ENCODE peak calls at places on chromosome 1, in ten cellular contexts. C is WERI-Rb-1, L is colonic mucosa, V is neural crest cell, M is neural progenitor cell, F is kidney, T is psoas muscle, Z is right lobe of liver, G is fibroblast of pulmonary artery, J is BE2C. S is an unnamed sample.

GRCh38 chr1:17118706-17119075 is 560 bp downstream of the PADI2 start:
- DNase-seq in L (no peak), F (no peak), M (peak), G (no peak), T (peak), V (no peak), J (no peak), C (no peak), Z (no peak), S (no peak)

GRCh38 chr1:203592728-203593127 is 33.9 kb upstream of the ATP2B4 start:
- DNase-seq in G (peak), Z (no peak), C (no peak), J (no peak), L (no peak), T (no peak), F (no peak), V (no peak), M (no peak), S (no peak)

GRCh38 chr1:223540485-223541106 is 124.9 kb downstream of the CAPN8 start:
- DNase-seq in M (no peak), L (no peak), Z (no peak), G (no peak), F (no peak), J (no peak), T (no peak), C (no peak), V (no peak), S (no peak)

GRCh38 chr1:59761440-59761839 is 53.3 kb upstream of the HOOK1 start:
- DNase-seq in J (no peak), M (no peak), G (no peak), F (no peak), C (no peak), T (no peak), V (no peak), Z (no peak), L (no peak), S (peak)

GRCh38 chr1:43590389-43590788 is 59.6 kb upstream of the KDM4A start:
- DNase-seq in F (no peak), T (no peak), G (no peak), Z (no peak), J (no peak), C (no peak), V (no peak), M (peak), L (no peak), S (no peak)

GRCh38 chr1:153443486-153443885 is 17.0 kb downstream of the S100A7 start:
- DNase-seq in T (no peak), L (no peak), F (no peak), Z (no peak), G (no peak), C (no peak), J (no peak), M (no peak), V (no peak), S (no peak)

GRCh38 chr1:21926814-21927530 is 10.1 kb downstream of the HSPG2 start:
- DNase-seq in T (peak), C (no peak), G (peak), V (no peak), J (no peak), M (no peak), L (no peak), F (peak), Z (no peak), S (no peak)

GRCh38 chr1:199931666-199932377 is 95.7 kb upstream of the NR5A2 start:
- DNase-seq in L (no peak), M (no peak), V (no peak), J (no peak), F (no peak), C (no peak), Z (no peak), T (no peak), G (no peak), S (no peak)

GRCh38 chr1:106651028-106651752 is 405.3 kb upstream of the PRMT6 start:
- DNase-seq in G (no peak), F (no peak), V (no peak), C (no peak), Z (no peak), M (no peak), T (no peak), J (no peak), L (no peak), S (no peak)

GRCh38 chr1:112956503-112957132 is 622 bp upstream of the SLC16A1 start:
- DNase-seq in T (no peak), C (peak), V (no peak), F (peak), M (peak), G (no peak), Z (peak), L (peak), J (peak), S (peak)

GRCh38 chr1:99264201-99265021 is at the start of gene PLPPR4:
- DNase-seq in L (peak), Z (peak), G (peak), C (peak), J (peak), M (peak), T (peak), V (peak), F (peak), S (peak)

GRCh38 chr1:185046639-185047038 is 1.3 kb downstream of the RNF2 start:
- DNase-seq in C (no peak), M (no peak), J (no peak), T (no peak), G (no peak), V (no peak), Z (no peak), L (no peak), F (no peak), S (no peak)

DNA sequence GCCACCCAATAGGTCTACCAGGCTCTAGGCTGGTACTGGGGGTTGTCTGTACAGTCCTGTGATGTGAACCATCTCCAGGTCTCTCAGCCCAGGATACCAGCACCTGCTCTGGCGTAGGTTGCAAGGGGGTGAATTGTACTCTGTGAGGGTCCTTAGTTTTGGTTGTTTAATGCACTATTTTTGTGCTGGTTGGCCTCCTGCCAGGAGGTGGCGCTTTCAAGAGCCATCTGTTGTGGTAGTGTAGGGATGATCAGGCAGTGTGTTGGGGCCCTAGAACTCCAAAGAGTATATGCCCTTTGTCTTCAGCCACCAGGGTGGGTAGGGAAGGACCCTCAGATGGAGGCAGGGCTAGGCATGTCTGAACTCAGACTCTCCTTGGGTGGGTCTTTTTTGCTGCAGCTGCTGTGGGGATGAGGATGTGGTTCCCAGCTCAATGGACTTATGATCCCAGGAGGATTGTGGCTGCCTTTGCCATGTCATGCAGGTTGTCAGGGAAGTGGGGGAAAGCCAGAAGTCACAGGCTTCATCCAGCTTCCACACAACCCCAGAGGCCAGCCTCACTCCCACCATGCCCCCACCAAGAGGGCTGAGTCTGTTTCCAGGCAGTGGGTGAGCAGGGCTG is 301.8 kb upstream of the CHRM3 start:
- DNase-seq in T (no peak), J (no peak), C (no peak), F (no peak), V (no peak), L (no peak), Z (no peak), M (no peak), G (no peak), S (no peak)
- TF ChIP-seq CTCF in T (no peak), J (peak), C (peak), F (no peak), V (no peak), L (no peak), Z (no peak), M (peak), G (no peak), S (no peak)

GRCh38 chr1:18884419-18884717 is 18.0 kb downstream of the ALDH4A1 start:
- DNase-seq in J (no peak), F (no peak), G (no peak), L (no peak), M (no peak), V (no peak), T (no peak), C (no peak), Z (no peak), S (no peak)
- TF ChIP-seq CTCF in J (no peak), F (no peak), G (no peak), L (peak), M (no peak), V (no peak), T (no peak), C (no peak), Z (no peak), S (no peak)

GRCh38 chr1:159079518-159079917 is 3.0 kb upstream of the AIM2 start:
- DNase-seq in J (no peak), T (no peak), M (no peak), V (no peak), L (no peak), F (no peak), G (no peak), C (no peak), Z (no peak), S (no peak)
- TF ChIP-seq CTCF in J (no peak), T (no peak), M (no peak), V (no peak), L (no peak), F (no peak), G (no peak), C (no peak), Z (no peak), S (no peak)

GRCh38 chr1:38028671-38029070 is 16.1 kb downstream of the UTP11 start:
- DNase-seq in L (no peak), Z (no peak), V (no peak), M (no peak), T (no peak), C (peak), F (no peak), J (peak), G (no peak), S (no peak)
- TF ChIP-seq CTCF in L (no peak), Z (no peak), V (no peak), M (no peak), T (no peak), C (peak), F (no peak), J (peak), G (peak), S (no peak)

GRCh38 chr1:63739452-63739851 is 34.4 kb upstream of the ROR1 start:
- DNase-seq in C (no peak), J (no peak), M (no peak), F (no peak), T (no peak), G (no peak), Z (no peak), V (no peak), L (no peak), S (peak)
- TF ChIP-seq CTCF in C (peak), J (no peak), M (no peak), F (no peak), T (no peak), G (no peak), Z (no peak), V (no peak), L (no peak), S (peak)